ENCODE peak calls at places on chromosomes 4 and X, in five cellular contexts. V is activated CD4-positive, alpha-beta T cell treated with anti-CD3 and anti-CD28 coated beads, Interleukin-2, amount 50 U/mL, for 48 hours; W is NCI-H1105; N is H9; L is AG04449. R is an unnamed sample.

GRCh38 chr4:6134612-6135220 is 65.6 kb downstream of the JAKMIP1 start:
- DNase-seq in V (peak; percentile 39), W (no peak), N (peak; percentile 51), L (no peak), R (no peak)

GRCh38 chr4:121156822-121157769 is 7.0 kb downstream of the TNIP3 start:
- DNase-seq in V (no peak), W (no peak), N (peak; percentile 76), L (no peak), R (no peak)

GRCh38 chr4:74311696-74312313 is 3.5 kb downstream of the EPGN start:
- DNase-seq in V (no peak), W (peak; percentile 28), N (no peak), L (no peak), R (peak; percentile 20)

GRCh38 chr4:142549726-142550463 is 296.2 kb downstream of the INPP4B start:
- DNase-seq in V (no peak), W (peak; percentile 91), N (no peak), L (peak; percentile 51), R (no peak)

GRCh38 chr4:61924131-61924530 is 724.0 kb downstream of the ADGRL3 start:
- DNase-seq in V (no peak), W (no peak), N (no peak), L (no peak), R (no peak)

GRCh38 chr4:47315346-47315745 is 148.2 kb downstream of the COMMD8 start:
- DNase-seq in V (no peak), W (no peak), N (no peak), L (no peak), R (no peak)

GRCh38 chrX:38618152-38618551 is 56.8 kb downstream of the TSPAN7 start:
- DNase-seq in V (no peak), W (no peak), N (no peak), L (no peak), R (no peak)

GRCh38 chrX:13043938-13044337 is 482 bp downstream of the FAM9C start:
- DNase-seq in V (no peak), W (no peak), N (no peak), L (no peak), R (no peak)

GRCh38 chr4:1753256-1753655 is 31.9 kb downstream of the TACC3 start:
- DNase-seq in V (no peak), W (no peak), N (no peak), L (no peak), R (no peak)

GRCh38 chr4:154491731-154492249 is at the start of gene DCHS2:
- DNase-seq in V (peak; percentile 18), W (peak; percentile 17), N (peak; percentile 83), L (no peak), R (peak; percentile 7)

R was measured in NCI-H1436.